ENCODE peak calls at places on chromosomes 5 and 9, in eight cellular contexts. E, F, U, M, X, V, D and Q are unnamed samples.

GRCh38 chr5:160213537-160213936 is 15.8 kb upstream of the FABP6 start:
- DNase-seq in X (no peak), V (no peak), E (peak), F (no peak), M (no peak), D (no peak), U (no peak), Q (no peak)

GRCh38 chr9:129595903-129596540 is 24.9 kb downstream of the C9orf50 start:
- DNase-seq in E (no peak), U (no peak), F (no peak), D (no peak), X (no peak), V (no peak), M (no peak), Q (no peak)

GRCh38 chr9:93672622-93673270 is 96.4 kb downstream of the PHF2 start:
- DNase-seq in M (no peak), D (peak), E (no peak), V (no peak), U (no peak), X (peak), F (no peak), Q (no peak)

GRCh38 chr9:133514475-133515239 is 10.1 kb downstream of the MYMK start:
- DNase-seq in V (no peak), M (no peak), U (peak), E (no peak), D (no peak), F (no peak), X (peak), Q (no peak)

GRCh38 chr5:36369092-36369737 is 67.5 kb upstream of the RANBP3L start:
- DNase-seq in M (no peak), V (no peak), F (no peak), E (no peak), U (no peak), X (no peak), D (no peak), Q (no peak)

GRCh38 chr9:77598510-77598909 is 49.6 kb downstream of the GNA14 start:
- DNase-seq in M (no peak), E (no peak), V (no peak), X (no peak), D (peak), U (no peak), F (no peak), Q (no peak)

GRCh38 chr5:38994329-38994927 is 79.8 kb downstream of the RICTOR start:
- DNase-seq in E (no peak), D (no peak), U (no peak), V (no peak), F (no peak), M (no peak), X (no peak), Q (no peak)

GRCh38 chr5:84549054-84549453 is 164.4 kb upstream of the EDIL3 start:
- DNase-seq in X (no peak), D (no peak), V (no peak), M (no peak), F (no peak), E (no peak), U (no peak), Q (no peak)

GRCh38 chr5:37882636-37883035 is 42.8 kb upstream of the GDNF start:
- DNase-seq in X (no peak), M (no peak), E (no peak), V (no peak), F (no peak), U (no peak), D (no peak), Q (no peak)

GRCh38 chr9:137439158-137439714 is 1.9 kb downstream of the ENTPD8 start:
- DNase-seq in D (no peak), M (no peak), V (no peak), F (no peak), E (no peak), X (peak), U (no peak), Q (peak)

GRCh38 chr5:82183828-82184227 is 94.3 kb downstream of the RPS23 start:
- DNase-seq in E (peak), U (no peak), M (no peak), D (no peak), F (no peak), V (no peak), X (no peak), Q (no peak)

GRCh38 chr9:78685471-78685870 is 388.5 kb downstream of the PSAT1 start:
- DNase-seq in F (peak), E (no peak), M (no peak), U (no peak), D (no peak), V (no peak), X (no peak), Q (no peak)

GRCh38 chr9:120454427-120454826 is 125.5 kb downstream of the CDK5RAP2 start:
- DNase-seq in M (no peak), X (no peak), F (no peak), E (no peak), U (no peak), V (no peak), D (no peak), Q (no peak)

GRCh38 chr5:20212701-20213100 is 224.7 kb upstream of the CDH18 start:
- DNase-seq in E (no peak), F (no peak), U (no peak), X (no peak), M (no peak), V (no peak), D (no peak), Q (no peak)

GRCh38 chr9:114316605-114317230 is 6.2 kb upstream of the ORM1 start:
- DNase-seq in F (no peak), X (no peak), V (no peak), M (no peak), U (no peak), E (no peak), D (no peak), Q (no peak)

GRCh38 chr5:151094054-151094858 is 13.4 kb upstream of the TNIP1 start:
- DNase-seq in U (no peak), X (no peak), M (peak), V (no peak), D (no peak), E (peak), F (no peak), Q (no peak)

GRCh38 chr5:35172526-35172925 is 57.8 kb downstream of the PRLR start:
- DNase-seq in V (no peak), M (no peak), D (no peak), X (no peak), U (no peak), F (no peak), E (no peak), Q (no peak)

GRCh38 chr5:9546973-9547947 is 1.4 kb upstream of the SEMA5A start:
- DNase-seq in F (no peak), M (peak), X (peak), D (no peak), V (peak), U (no peak), E (no peak), Q (peak)

GRCh38 chr9:84570482-84571154 is 98.9 kb upstream of the NTRK2 start:
- DNase-seq in M (no peak), E (no peak), V (no peak), U (no peak), F (no peak), X (no peak), D (no peak), Q (no peak)

GRCh38 chr5:56412601-56413379 is 179.7 kb upstream of the ANKRD55 start:
- DNase-seq in V (no peak), D (no peak), X (peak), E (peak), U (peak), M (no peak), F (no peak), Q (no peak)

GRCh38 chr5:84603557-84604185 is 219.0 kb upstream of the EDIL3 start:
- DNase-seq in D (peak), F (no peak), V (no peak), M (no peak), X (peak), U (peak), E (no peak), Q (no peak)

GRCh38 chr9:95270790-95271189 is 46.7 kb downstream of the FANCC start:
- DNase-seq in D (no peak), V (no peak), M (no peak), F (no peak), U (no peak), X (no peak), E (no peak), Q (no peak)

GRCh38 chr5:1550287-1551076 is 26.7 kb upstream of the LPCAT1 start:
- DNase-seq in V (no peak), X (no peak), D (no peak), M (peak), U (no peak), F (no peak), E (no peak), Q (no peak)

GRCh38 chr5:113162770-113163169 is 186.2 kb downstream of the DCP2 start:
- DNase-seq in M (no peak), X (no peak), E (no peak), U (no peak), D (no peak), F (no peak), V (no peak), Q (no peak)

GRCh38 chr9:85569988-85570387 is 171.8 kb downstream of the AGTPBP1 start:
- DNase-seq in V (no peak), M (no peak), X (no peak), D (no peak), U (no peak), E (no peak), F (no peak), Q (no peak)

GRCh38 chr9:33263936-33264472 is 504 bp downstream of the BAG1 start:
- DNase-seq in V (peak), X (peak), E (peak), D (peak), U (no peak), M (peak), F (peak), Q (no peak)
- TF ChIP-seq CTCF in V (no peak), X (no peak), E (no peak), D (no peak), U (no peak), M (no peak), F (no peak), Q (no peak)

GRCh38 chr5:111401906-111402305 is 110.4 kb downstream of the STARD4 start:
- DNase-seq in F (no peak), X (no peak), V (no peak), E (no peak), U (no peak), D (no peak), M (no peak), Q (no peak)
- TF ChIP-seq CTCF in F (no peak), X (no peak), V (no peak), E (no peak), U (no peak), D (no peak), M (no peak), Q (no peak)

DNA sequence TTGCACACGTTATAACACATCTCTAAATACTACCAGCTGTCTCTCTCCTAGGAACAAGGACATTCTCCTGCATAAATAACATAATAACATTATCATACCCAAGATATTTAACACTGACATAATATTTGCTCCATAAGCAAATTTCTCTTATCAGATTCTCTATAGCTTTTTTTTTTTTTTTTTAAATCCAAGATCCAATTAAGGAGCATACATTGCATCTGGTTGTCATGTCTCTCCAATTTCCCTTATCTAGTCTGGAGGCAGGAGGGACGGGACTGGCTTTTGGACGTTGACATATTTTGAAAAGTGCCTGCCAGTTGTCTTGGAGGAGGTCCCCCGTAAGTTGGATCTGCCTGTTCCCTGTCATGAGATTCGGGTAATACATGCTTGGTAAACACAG is 76.6 kb downstream of the RAPGEF1 start:
- DNase-seq in U (no peak), D (no peak), M (no peak), F (no peak), E (no peak), V (no peak), X (no peak), Q (no peak)
- TF ChIP-seq CTCF in U (no peak), D (no peak), M (no peak), F (no peak), E (no peak), V (no peak), X (no peak), Q (no peak)

GRCh38 chr5:72394688-72395087 is 74.5 kb downstream of the PTCD2 start:
- DNase-seq in X (no peak), U (no peak), D (no peak), M (no peak), F (no peak), E (peak), V (no peak), Q (no peak)
- TF ChIP-seq CTCF in X (peak), U (no peak), D (no peak), M (peak), F (peak), E (peak), V (peak), Q (peak)

GRCh38 chr5:30405821-30406220 is 787.7 kb upstream of the CDH6 start:
- DNase-seq in F (no peak), E (no peak), U (no peak), X (no peak), V (no peak), D (no peak), M (no peak), Q (no peak)

GRCh38 chr5:30398427-30398826 is 795.1 kb upstream of the CDH6 start:
- DNase-seq in F (no peak), E (no peak), M (no peak), D (no peak), U (no peak), X (no peak), V (no peak), Q (no peak)

DNA sequence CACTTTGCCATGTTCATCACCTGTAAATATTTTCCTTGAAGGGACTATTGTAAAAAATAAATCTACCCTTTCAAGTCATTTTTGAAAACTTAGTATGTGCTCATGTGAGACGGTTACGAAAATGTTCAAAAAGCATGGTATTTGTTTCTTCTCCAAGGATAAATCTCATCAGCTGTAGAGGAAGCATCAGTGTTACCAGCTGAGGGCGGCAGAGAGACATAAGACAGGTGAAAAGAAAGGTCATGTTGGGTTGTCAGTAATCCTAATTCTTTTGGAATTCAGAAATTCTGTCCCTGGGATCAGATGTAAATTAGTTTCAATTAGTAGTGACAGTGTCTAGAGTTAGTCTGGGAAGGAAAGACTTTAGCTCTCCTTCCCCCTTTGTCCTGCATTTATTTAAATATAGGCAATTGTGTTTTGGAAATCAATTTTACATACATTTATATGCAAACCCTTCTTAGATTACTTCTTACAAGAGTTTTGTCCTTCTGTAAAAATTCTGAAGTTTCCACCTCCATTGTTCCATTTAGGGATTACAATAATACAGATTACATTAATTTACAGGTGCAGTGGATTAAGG is 791.9 kb upstream of the CDH6 start:
- DNase-seq in D (no peak), F (peak), M (no peak), V (peak), X (no peak), E (peak), U (no peak), Q (peak)
- TF ChIP-seq CTCF in D (no peak), F (peak), M (no peak), V (peak), X (no peak), E (no peak), U (no peak), Q (peak)

GRCh38 chr9:21965401-21965951 is 28.7 kb downstream of the CDKN2A start:
- DNase-seq in U (no peak), X (peak), F (peak), D (no peak), E (peak), M (peak), V (peak), Q (peak)
- TF ChIP-seq CTCF in U (no peak), X (no peak), F (peak), D (no peak), E (no peak), M (peak), V (peak), Q (peak)

GRCh38 chr5:65624025-65624569 is at the start of gene TRIM23:
- DNase-seq in M (peak), X (peak), V (peak), F (peak), E (peak), D (peak), U (peak), Q (peak)
- TF ChIP-seq CTCF in M (no peak), X (no peak), V (peak), F (no peak), E (no peak), D (no peak), U (no peak), Q (no peak)

DNA sequence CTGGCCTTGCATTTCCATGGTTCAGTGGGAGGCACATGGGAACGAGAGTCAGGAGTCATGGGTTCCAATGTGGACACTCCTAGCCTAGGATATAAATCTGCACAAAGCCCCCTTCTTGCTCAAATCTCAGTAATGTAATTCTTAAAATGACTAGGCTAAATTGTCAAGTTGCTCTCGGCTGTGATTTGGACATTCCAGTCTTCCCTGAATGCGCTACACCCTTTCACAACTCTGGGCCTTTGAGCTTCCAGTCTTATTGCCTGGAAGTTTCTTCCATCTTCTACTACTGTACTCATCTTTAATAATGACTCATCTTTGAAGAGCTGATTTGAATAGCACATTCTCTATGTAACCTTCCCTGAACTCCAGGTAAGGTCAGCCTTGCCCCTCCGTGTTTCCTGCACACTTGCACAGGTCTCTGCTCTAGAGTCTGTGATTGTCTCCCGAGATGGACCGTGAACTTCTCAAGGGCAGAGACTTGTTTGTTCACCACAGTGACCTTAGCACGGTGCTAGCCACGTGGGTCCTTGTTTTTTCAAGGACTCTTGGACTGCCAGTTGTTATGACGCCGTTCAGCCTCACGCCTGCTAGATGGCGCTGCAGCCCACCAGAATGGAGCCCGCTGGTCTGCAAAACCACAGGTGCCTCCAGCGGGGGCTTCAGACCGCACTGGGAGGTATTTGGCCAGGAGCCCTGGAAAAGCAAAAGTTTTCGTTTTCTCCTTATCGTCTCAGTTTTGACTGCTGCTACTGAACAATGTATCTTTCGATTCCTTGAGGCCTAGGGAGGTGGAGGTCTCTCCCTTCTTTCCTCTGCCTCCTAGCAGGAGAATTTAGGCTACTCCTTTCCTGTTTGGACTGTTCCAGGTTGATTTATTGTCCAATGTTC is 44.3 kb downstream of the SEC61B start:
- DNase-seq in M (peak), U (peak), E (peak), D (peak), V (peak), F (peak), X (peak), Q (peak)
- TF ChIP-seq CTCF in M (peak), U (peak), E (peak), D (peak), V (peak), F (peak), X (peak), Q (peak)

DNA sequence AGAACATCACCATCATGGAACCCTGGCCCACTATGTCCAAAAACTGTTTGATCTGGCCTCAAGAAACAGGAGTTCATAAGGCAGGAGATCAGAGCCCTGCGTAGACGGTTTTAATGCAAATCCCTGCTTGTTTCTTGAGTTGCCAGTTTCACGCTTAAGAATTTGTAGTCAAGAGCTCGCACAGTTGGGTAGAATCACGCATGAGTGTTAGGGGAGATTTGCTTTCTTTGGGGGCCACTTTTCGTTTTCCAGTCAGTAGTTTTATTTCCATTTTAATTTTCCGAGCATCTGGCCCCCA is 6.7 kb upstream of the C5orf58 start:
- DNase-seq in M (no peak), U (no peak), D (no peak), X (no peak), V (no peak), F (no peak), E (no peak), Q (no peak)
- TF ChIP-seq CTCF in M (no peak), U (peak), D (no peak), X (no peak), V (no peak), F (no peak), E (no peak), Q (no peak)

GRCh38 chr5:6869677-6870076 is 156.4 kb downstream of the TENT4A start:
- DNase-seq in E (no peak), X (no peak), V (no peak), U (no peak), F (no peak), D (no peak), M (no peak), Q (no peak)
- TF ChIP-seq CTCF in E (no peak), X (no peak), V (no peak), U (no peak), F (no peak), D (no peak), M (no peak), Q (no peak)